ENCODE peak calls at places on chromosome X, in five cellular contexts. X, U, N, Z and P are unnamed samples.

GRCh38 chrX:13076176-13076956 is 31.9 kb upstream of the FAM9C start:
- DNase-seq in N (no peak), U (peak), Z (no peak), X (no peak), P (no peak)

GRCh38 chrX:123236868-123237267 is 52.8 kb downstream of the GRIA3 start:
- DNase-seq in N (no peak), U (no peak), X (no peak), Z (no peak), P (no peak)

GRCh38 chrX:9164535-9165425 is 130.9 kb upstream of the FAM9B start:
- DNase-seq in X (no peak), Z (no peak), U (peak), N (no peak), P (no peak)

GRCh38 chrX:125131146-125131545 is 188.5 kb upstream of the TEX13C start:
- DNase-seq in Z (peak), N (no peak), U (peak), X (no peak), P (no peak)

GRCh38 chrX:24153796-24154189 is 4.3 kb downstream of the ZFX start:
- DNase-seq in Z (no peak), N (no peak), U (no peak), X (no peak), P (no peak)

GRCh38 chrX:39874202-39874816 is 223.4 kb downstream of the BCOR start:
- DNase-seq in U (peak), N (no peak), Z (no peak), X (no peak), P (no peak)

GRCh38 chrX:119398974-119399771 is at the start of gene SLC25A43:
- DNase-seq in N (no peak), U (peak), X (no peak), Z (peak), P (peak)

GRCh38 chrX:112851161-112851779 is 10.6 kb upstream of the AMOT start:
- DNase-seq in X (no peak), N (no peak), U (peak), Z (no peak), P (no peak)

GRCh38 chrX:154382483-154383069 is 3.5 kb downstream of the EMD start:
- DNase-seq in X (no peak), N (no peak), Z (no peak), U (no peak), P (no peak)

GRCh38 chrX:124917011-124917410 is 402.7 kb upstream of the TEX13C start:
- DNase-seq in Z (no peak), X (no peak), N (no peak), U (no peak), P (no peak)

GRCh38 chrX:99001286-99001685 is 1408.8 kb downstream of the PCDH19 start:
- DNase-seq in N (no peak), U (no peak), X (no peak), Z (no peak), P (no peak)

GRCh38 chrX:12411831-12412230 is 273.6 kb downstream of the FRMPD4 start:
- DNase-seq in Z (no peak), N (no peak), X (no peak), U (no peak), P (no peak)

GRCh38 chrX:72348247-72348979 is 42.7 kb upstream of the CITED1 start:
- DNase-seq in N (no peak), U (no peak), Z (no peak), X (no peak), P (no peak)

GRCh38 chrX:107448625-107449468 is 605 bp upstream of the FRMPD3 start:
- DNase-seq in Z (no peak), N (no peak), U (no peak), X (no peak), P (no peak)

GRCh38 chrX:39985116-39985515 is 112.6 kb downstream of the BCOR start:
- DNase-seq in X (no peak), U (no peak), N (no peak), Z (no peak), P (no peak)

GRCh38 chrX:38816158-38816557 is 14.9 kb downstream of the MID1IP1 start:
- DNase-seq in U (no peak), Z (no peak), N (no peak), X (no peak), P (no peak)

GRCh38 chrX:55839480-55839879 is 121.9 kb downstream of the RRAGB start:
- DNase-seq in Z (no peak), U (no peak), N (no peak), X (no peak), P (no peak)

GRCh38 chrX:102712967-102713677 is 874 bp downstream of the GPRASP2 start:
- DNase-seq in Z (no peak), N (no peak), X (no peak), U (peak), P (no peak)

GRCh38 chrX:107648332-107648731 is 20.0 kb downstream of the PRPS1 start:
- DNase-seq in Z (no peak), U (no peak), X (no peak), N (no peak), P (no peak)

GRCh38 chrX:12137982-12138365 is 299 bp upstream of the FRMPD4 start:
- DNase-seq in N (no peak), Z (no peak), U (peak), X (no peak), P (no peak)

GRCh38 chrX:7711167-7711566 is 131.8 kb upstream of the VCX start:
- DNase-seq in X (no peak), U (peak), Z (no peak), N (no peak), P (no peak)

GRCh38 chrX:8731579-8732395 is at the start of gene ANOS1:
- DNase-seq in Z (peak), U (peak), N (no peak), X (no peak), P (no peak)

GRCh38 chrX:138150709-138151108 is 560.8 kb downstream of the FGF13 start:
- DNase-seq in N (no peak), U (no peak), X (no peak), Z (no peak), P (no peak)

GRCh38 chrX:65589304-65589703 is 54.7 kb upstream of the LAS1L start:
- DNase-seq in U (no peak), X (no peak), Z (no peak), N (no peak), P (no peak)

GRCh38 chrX:128504496-128504895 is 452.3 kb upstream of the ACTRT1 start:
- DNase-seq in Z (no peak), N (no peak), U (no peak), X (no peak), P (no peak)

GRCh38 chrX:28124416-28124815 is 143.2 kb upstream of the DCAF8L1 start:
- DNase-seq in U (no peak), Z (no peak), X (no peak), N (no peak), P (no peak)

GRCh38 chrX:16357902-16358301 is 190.6 kb downstream of the MAGEB17 start:
- DNase-seq in Z (no peak), X (no peak), U (no peak), N (no peak), P (no peak)

GRCh38 chrX:31706456-31706855 is 634.6 kb upstream of the FTHL17 start:
- DNase-seq in X (no peak), U (no peak), N (no peak), Z (no peak), P (no peak)

GRCh38 chrX:11151799-11152591 is 40.9 kb downstream of the HCCS start:
- DNase-seq in U (no peak), X (no peak), Z (no peak), N (no peak), P (no peak)

GRCh38 chrX:46582964-46583363 is 9.4 kb downstream of the CHST7 start:
- DNase-seq in X (no peak), N (peak), U (peak), Z (no peak), P (no peak)

GRCh38 chrX:142089193-142089592 is 115.9 kb downstream of the MAGEC2 start:
- DNase-seq in Z (no peak), U (no peak), X (no peak), N (no peak), P (no peak)

GRCh38 chrX:130878350-130879341 is 24.4 kb downstream of the ENOX2 start:
- DNase-seq in N (peak), U (peak), X (no peak), Z (no peak), P (no peak)

GRCh38 chrX:73563740-73564073 is 710 bp downstream of the CHIC1 start:
- DNase-seq in X (no peak), U (no peak), Z (no peak), N (no peak), P (no peak)

GRCh38 chrX:129696463-129697155 is 41.9 kb upstream of the APLN start:
- DNase-seq in N (no peak), Z (no peak), U (no peak), X (no peak), P (no peak)